ENCODE peak calls at places on chromosomes 5 and 9, in six cellular contexts. L is mesenchymal stem cell, F is H9, A is IMR-90, J is mesendoderm, N is H1. S is an unnamed sample.

GRCh38 chr5:85590764-85591163 is 1027.0 kb upstream of the COX7C start:
- DNase-seq in A (no peak), L (no peak), J (no peak), N (no peak), F (no peak), S (no peak)

GRCh38 chr9:124420991-124421543 is 5.8 kb upstream of the PSMB7 start:
- DNase-seq in F (no peak), L (peak), J (peak), A (peak), N (no peak), S (no peak)

GRCh38 chr9:95017661-95018060 is 291.2 kb downstream of the AOPEP start:
- DNase-seq in J (no peak), F (no peak), A (peak), N (no peak), L (no peak), S (no peak)

GRCh38 chr9:70466976-70467551 is 52.6 kb upstream of the KLF9 start:
- DNase-seq in L (peak), N (no peak), A (peak), J (no peak), F (no peak), S (no peak)

GRCh38 chr5:33223563-33224305 is 217.0 kb upstream of the TARS1 start:
- DNase-seq in N (no peak), F (no peak), J (no peak), A (peak), L (no peak), S (no peak)

GRCh38 chr9:114914139-114914538 is 16.3 kb downstream of the TNFSF8 start:
- DNase-seq in F (no peak), A (peak), N (no peak), L (no peak), J (peak), S (no peak)

GRCh38 chr5:180193749-180194375 is 15.1 kb downstream of the RASGEF1C start:
- DNase-seq in L (no peak), J (no peak), A (no peak), N (no peak), F (no peak), S (no peak)

GRCh38 chr5:126003309-126003708 is 419.9 kb upstream of the GRAMD2B start:
- DNase-seq in L (peak), A (peak), N (no peak), F (no peak), J (no peak), S (no peak)

GRCh38 chr9:82777366-82777765 is 285.6 kb downstream of the RASEF start:
- DNase-seq in N (no peak), F (no peak), A (no peak), J (no peak), L (no peak), S (no peak)

GRCh38 chr5:158451203-158451982 is 592.4 kb upstream of the CLINT1 start:
- DNase-seq in A (peak), J (peak), L (no peak), F (no peak), N (no peak), S (no peak)

GRCh38 chr5:137632716-137633115 is 103.2 kb downstream of the KLHL3 start:
- DNase-seq in F (no peak), J (no peak), L (no peak), N (no peak), A (peak), S (no peak)

GRCh38 chr9:77495834-77496671 is 152.1 kb downstream of the GNA14 start:
- DNase-seq in N (no peak), J (peak), A (peak), L (peak), F (no peak), S (no peak)

GRCh38 chr5:155193483-155194107 is 180.0 kb downstream of the KIF4B start:
- DNase-seq in A (no peak), N (no peak), J (no peak), F (no peak), L (no peak), S (no peak)

GRCh38 chr5:132256783-132257130 is 739 bp upstream of the PDLIM4 start:
- DNase-seq in F (no peak), L (no peak), A (no peak), N (no peak), J (no peak), S (no peak)

GRCh38 chr5:57302643-57303042 is 128.8 kb downstream of the GPBP1 start:
- DNase-seq in J (peak), F (no peak), L (peak), A (peak), N (no peak), S (no peak)

GRCh38 chr9:21096172-21096900 is 18.6 kb upstream of the IFNB1 start:
- DNase-seq in J (no peak), A (peak), L (peak), N (no peak), F (no peak), S (no peak)

GRCh38 chr5:152556779-152557178 is 151.7 kb upstream of the NMUR2 start:
- DNase-seq in L (no peak), J (no peak), N (no peak), F (no peak), A (no peak), S (no peak)

GRCh38 chr5:31678180-31678579 is 39.2 kb downstream of the PDZD2 start:
- DNase-seq in A (no peak), N (no peak), F (no peak), J (no peak), L (no peak), S (no peak)

GRCh38 chr5:177498013-177498847 is 826 bp upstream of the PDLIM7 start:
- DNase-seq in J (no peak), A (no peak), N (no peak), L (peak), F (no peak), S (no peak)

GRCh38 chr9:76034049-76034448 is 143.6 kb downstream of the PCSK5 start:
- DNase-seq in F (no peak), A (no peak), J (no peak), N (no peak), L (no peak), S (no peak)

GRCh38 chr9:92165472-92165871 is 50.3 kb upstream of the SPTLC1 start:
- DNase-seq in N (no peak), L (no peak), J (no peak), A (no peak), F (no peak), S (no peak)

GRCh38 chr5:141369994-141370848 is at the start of gene PCDHGB3:
- DNase-seq in L (no peak), N (no peak), F (peak), J (no peak), A (peak), S (no peak)

GRCh38 chr9:22278426-22278825 is 168.2 kb upstream of the DMRTA1 start:
- DNase-seq in J (no peak), L (no peak), N (no peak), A (no peak), F (no peak), S (no peak)

GRCh38 chr9:89837911-89838310 is 233.1 kb downstream of the GADD45G start:
- DNase-seq in F (no peak), A (no peak), L (no peak), N (no peak), J (no peak), S (no peak)

GRCh38 chr5:41747291-41747690 is 122.9 kb downstream of the OXCT1 start:
- DNase-seq in J (no peak), L (peak), F (no peak), A (peak), N (no peak), S (no peak)

GRCh38 chr9:95157491-95158151 is 159.9 kb downstream of the FANCC start:
- DNase-seq in F (no peak), A (peak), L (peak), J (no peak), N (no peak), S (no peak)

GRCh38 chr5:58937031-58937681 is 354.3 kb downstream of the RAB3C start:
- DNase-seq in F (peak), L (no peak), J (no peak), A (no peak), N (no peak), S (no peak)

GRCh38 chr5:23506329-23507236 is 826 bp upstream of the PRDM9 start:
- DNase-seq in N (peak), J (peak), A (no peak), L (peak), F (peak), S (no peak)

GRCh38 chr5:150694638-150695037 is 6.2 kb downstream of the RBM22 start:
- DNase-seq in F (no peak), N (no peak), J (no peak), L (no peak), A (peak), S (no peak)

GRCh38 chr5:1661311-1661710 is 137.6 kb upstream of the LPCAT1 start:
- DNase-seq in L (no peak), F (no peak), A (no peak), J (no peak), N (no peak), S (no peak)

GRCh38 chr9:137303031-137303892 is 1.2 kb upstream of the NRARP start:
- DNase-seq in L (no peak), J (no peak), F (peak), N (peak), A (no peak), S (no peak)

GRCh38 chr5:143968071-143968878 is 156.3 kb downstream of the HMHB1 start:
- DNase-seq in N (no peak), F (no peak), L (peak), A (peak), J (peak), S (peak)

GRCh38 chr5:157222506-157223230 is 42.0 kb downstream of the ITK start:
- DNase-seq in F (no peak), J (no peak), A (peak), N (no peak), L (peak), S (no peak)

GRCh38 chr9:83477571-83477970 is 60.6 kb downstream of the FRMD3 start:
- DNase-seq in A (no peak), J (no peak), N (no peak), L (no peak), F (no peak), S (no peak)

GRCh38 chr5:150598821-150599273 is 41.6 kb upstream of the SYNPO start:
- DNase-seq in N (no peak), L (no peak), A (no peak), J (no peak), F (no peak), S (no peak)

GRCh38 chr9:115850548-115851304 is 302.9 kb upstream of the PAPPA start:
- DNase-seq in F (no peak), N (no peak), L (peak), J (no peak), A (peak), S (no peak)

GRCh38 chr5:93677344-93678021 is 63.9 kb downstream of the POU5F2 start:
- DNase-seq in L (peak), N (no peak), F (peak), A (peak), J (peak), S (peak)

GRCh38 chr5:72149742-72150141 is 42.5 kb downstream of the MAP1B start:
- DNase-seq in N (no peak), F (no peak), A (no peak), L (no peak), J (no peak), S (no peak)

GRCh38 chr9:33289501-33289900 is 815 bp upstream of the NFX1 start:
- DNase-seq in F (peak), A (no peak), L (no peak), N (no peak), J (peak), S (no peak)
- H2AK5ac ChIP-seq in F (no peak), A (peak), L (peak), N (no peak), J (no peak), S (peak)

GRCh38 chr9:32395483-32396216 is 11.2 kb downstream of the ACO1 start:
- DNase-seq in F (no peak), N (no peak), L (peak), J (no peak), A (peak), S (no peak)
- H3K9ac ChIP-seq in F (no peak), N (no peak), L (peak), J (no peak), A (peak), S (no peak)

GRCh38 chr5:174550026-174550425 is 174.4 kb upstream of the MSX2 start:
- DNase-seq in F (no peak), L (no peak), A (peak), J (no peak), N (no peak), S (no peak)
- H2BK15ac ChIP-seq in F (no peak), L (no peak), A (no peak), J (no peak), N (no peak), S (no peak)

GRCh38 chr9:93724852-93725251 is 148.5 kb downstream of the PHF2 start:
- DNase-seq in F (no peak), J (no peak), N (no peak), L (no peak), A (no peak), S (no peak)

GRCh38 chr9:93725382-93725781 is 149.0 kb downstream of the PHF2 start:
- DNase-seq in J (no peak), A (no peak), L (no peak), N (no peak), F (no peak), S (no peak)

GRCh38 chr9:93726147-93726546 is 149.8 kb downstream of the PHF2 start:
- DNase-seq in N (no peak), A (no peak), F (no peak), J (no peak), L (no peak), S (no peak)

DNA sequence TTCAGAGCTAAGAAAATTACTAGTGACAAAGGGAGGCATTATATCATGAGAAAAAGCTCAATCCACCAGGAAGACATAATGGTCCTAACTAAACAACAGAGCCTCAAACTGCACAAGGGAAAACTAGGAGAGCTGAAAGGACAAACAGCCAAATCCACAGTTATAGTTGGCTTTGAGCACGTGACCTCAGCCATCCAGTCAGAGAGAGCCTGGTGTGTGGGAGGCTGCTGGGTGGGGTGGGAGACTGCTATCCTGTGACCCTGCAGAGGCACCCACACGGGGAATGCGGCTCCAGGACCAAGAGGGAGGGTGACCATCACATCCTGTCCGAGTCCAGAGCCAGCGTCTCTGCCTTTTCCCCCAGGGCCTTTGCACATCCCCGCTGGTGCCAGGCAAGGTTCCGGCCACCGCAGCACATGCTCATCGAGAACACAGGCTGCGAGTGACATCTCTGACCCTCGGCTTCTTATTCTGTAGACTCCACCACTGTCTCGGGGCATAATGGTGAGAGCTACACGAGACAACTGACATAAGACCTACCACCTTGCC is 145.1 kb downstream of the PHF2 start:
- DNase-seq in F (no peak), L (no peak), N (no peak), A (no peak), J (no peak), S (no peak)
- H2AK5ac ChIP-seq in F (no peak), L (no peak), N (no peak), A (no peak), J (no peak), S (no peak)

GRCh38 chr5:82276800-82277612 is 1.1 kb downstream of the RPS23 start:
- DNase-seq in J (no peak), N (no peak), A (no peak), F (no peak), L (no peak), S (no peak)

GRCh38 chr5:82272957-82273356 is 5.2 kb downstream of the RPS23 start:
- DNase-seq in A (no peak), L (no peak), F (peak), N (peak), J (peak), S (no peak)

GRCh38 chr5:82275267-82275664 is 2.9 kb downstream of the RPS23 start:
- DNase-seq in F (no peak), L (no peak), A (no peak), J (no peak), N (no peak), S (no peak)

GRCh38 chr5:82277613-82277986 is 554 bp downstream of the RPS23 start:
- DNase-seq in J (peak), F (no peak), N (no peak), A (no peak), L (no peak), S (no peak)

GRCh38 chr5:82274343-82275266 is 3.5 kb downstream of the RPS23 start:
- DNase-seq in N (peak), A (no peak), J (peak), L (no peak), F (peak), S (no peak)
- H3K9ac ChIP-seq in N (peak), A (no peak), J (no peak), L (no peak), F (peak), S (no peak)

DNA sequence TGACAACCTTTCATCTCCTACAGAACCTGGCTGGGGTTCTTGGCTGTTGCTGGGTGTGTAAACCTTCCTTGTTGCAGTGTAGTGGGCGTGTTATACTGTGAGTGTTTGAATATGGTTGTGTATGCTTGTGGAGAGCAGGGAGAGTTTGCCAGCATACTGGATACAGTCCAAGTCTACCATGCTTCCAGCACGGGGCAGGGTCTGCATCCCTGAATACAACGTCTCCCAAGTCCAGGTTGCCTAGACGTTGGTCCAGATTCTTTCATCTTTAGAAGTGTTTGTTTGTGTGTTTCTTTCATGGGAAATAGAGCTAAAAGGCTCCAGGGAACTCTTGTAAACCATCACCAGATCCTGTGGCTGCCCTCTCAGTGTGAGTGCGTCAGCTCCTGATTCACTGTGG is 46.4 kb downstream of the SYK start:
- DNase-seq in N (no peak), F (no peak), A (no peak), J (no peak), L (no peak), S (no peak)
- H2BK15ac ChIP-seq in N (no peak), F (no peak), A (no peak), J (no peak), L (no peak), S (no peak)

GRCh38 chr5:16490911-16491310 is 25.3 kb upstream of the ZNF622 start:
- DNase-seq in J (no peak), F (no peak), A (no peak), N (no peak), L (no peak), S (no peak)
- H2AK5ac ChIP-seq in J (no peak), F (no peak), A (no peak), N (no peak), L (no peak), S (no peak)

GRCh38 chr5:14739961-14740360 is 75.4 kb downstream of the OTULIN start:
- DNase-seq in N (no peak), L (no peak), F (no peak), A (no peak), J (no peak), S (no peak)
- H3K9ac ChIP-seq in N (no peak), L (peak), F (no peak), A (no peak), J (no peak), S (no peak)

DNA sequence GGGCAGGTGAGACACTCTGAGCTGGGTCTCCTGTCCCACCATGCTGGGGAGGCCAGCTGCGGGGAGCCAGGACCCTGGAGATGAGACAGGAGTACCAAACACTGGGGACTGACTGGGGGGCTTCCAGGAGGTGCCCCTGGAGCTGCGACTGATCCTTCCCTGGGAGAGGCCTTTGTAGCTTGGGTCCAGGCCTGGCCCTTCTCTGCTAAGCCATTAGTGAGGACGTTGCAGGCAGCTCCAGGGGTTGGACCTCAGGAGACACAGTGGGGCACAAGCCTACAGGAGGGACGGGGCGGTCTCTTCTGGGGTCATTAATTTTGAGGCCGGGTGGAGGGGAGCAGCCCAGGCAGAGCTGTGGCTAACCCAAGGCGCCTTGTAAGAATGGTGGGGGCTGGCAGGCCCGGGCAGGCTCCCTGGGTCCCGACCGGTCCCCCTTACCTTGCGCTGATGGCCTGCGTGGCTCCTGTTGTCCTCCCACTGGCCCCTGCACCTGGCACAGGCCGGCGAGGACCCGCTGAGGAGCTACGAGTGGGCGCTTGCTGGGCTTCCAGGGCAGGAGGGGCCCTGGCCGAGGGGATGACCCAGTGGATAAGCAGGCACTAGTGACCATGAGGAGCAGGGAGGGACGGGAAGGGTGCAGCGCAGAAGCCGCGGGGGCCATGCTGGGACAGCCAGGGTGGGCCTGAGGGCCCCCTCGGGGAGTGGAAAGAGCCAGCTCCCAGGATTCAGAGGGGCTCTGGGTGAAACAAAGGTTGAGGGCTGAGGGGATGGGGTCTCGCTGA is 5.1 kb downstream of the MRPS2 start:
- DNase-seq in A (no peak), N (no peak), L (no peak), J (no peak), F (no peak), S (no peak)
- H2BK15ac ChIP-seq in A (no peak), N (no peak), L (no peak), J (no peak), F (no peak), S (no peak)